ENCODE peak calls at places on chromosomes 5 and 9, in ten cellular contexts. N is GM19239; C is NCI-H460; P is T-helper 1 cell; V is NCI-H1105 treated with DMSO at 0.1 percent for 48 hours; Y is mesenteric fat pad; Z is ELF-1; L is fibroblast of pulmonary artery; S is activated CD4-positive, alpha-beta T cell treated with anti-CD3 and anti-CD28 coated beads, Interleukin-2, amount 50 U/mL, for 24 hours; H is AML-193. D is an unnamed sample.

GRCh38 chr9:104025945-104026344 is 68.2 kb upstream of the SMC2 start:
- DNase-seq in Y (no peak), Z (no peak), N (no peak), V (no peak), C (no peak), H (no peak), S (no peak), P (no peak), L (peak; percentile 8), D (no peak)

GRCh38 chr5:55636711-55637110 is 75.4 kb downstream of the SLC38A9 start:
- DNase-seq in P (no peak), S (no peak), H (no peak), C (no peak), Y (no peak), L (peak; percentile 55), V (no peak), Z (peak; percentile 32), N (no peak), D (no peak)

GRCh38 chr9:135523521-135524129 is 2.4 kb downstream of the LCN1 start:
- DNase-seq in V (no peak), S (no peak), N (no peak), C (no peak), L (no peak), H (no peak), P (no peak), Y (peak; percentile 79), Z (peak; percentile 34), D (no peak)

GRCh38 chr5:90947667-90948066 is 389.1 kb downstream of the ADGRV1 start:
- DNase-seq in Z (no peak), S (no peak), P (no peak), C (no peak), H (no peak), Y (no peak), V (no peak), N (no peak), L (no peak), D (no peak)

GRCh38 chr5:139650689-139651501 is 2.7 kb downstream of the CXXC5 start:
- DNase-seq in C (no peak), H (no peak), Z (peak; percentile 88), N (no peak), P (no peak), V (no peak), Y (no peak), S (no peak), L (no peak), D (no peak)

GRCh38 chr9:126952180-126952960 is 37.8 kb downstream of the RALGPS1 start:
- DNase-seq in Y (no peak), L (peak; percentile 52), S (no peak), C (no peak), Z (peak; percentile 40), N (no peak), H (no peak), P (no peak), V (no peak), D (no peak)

GRCh38 chr5:62093981-62094380 is 212.0 kb upstream of the KIF2A start:
- DNase-seq in V (peak; percentile 77), Y (no peak), P (no peak), N (no peak), S (no peak), H (no peak), L (peak; percentile 25), Z (peak; percentile 35), C (peak; percentile 7), D (no peak)

GRCh38 chr5:94903719-94904118 is 285.2 kb downstream of the SLF1 start:
- DNase-seq in Y (no peak), N (no peak), V (no peak), S (no peak), H (no peak), Z (no peak), P (no peak), L (no peak), C (no peak), D (no peak)

GRCh38 chr9:76310991-76311390 is 83.2 kb downstream of the RFK start:
- DNase-seq in P (no peak), L (no peak), V (no peak), C (no peak), Y (no peak), H (no peak), N (no peak), S (no peak), Z (no peak), D (no peak)

GRCh38 chr9:16206560-16206959 is 653.7 kb downstream of the CCDC171 start:
- DNase-seq in C (no peak), Y (no peak), S (no peak), V (no peak), Z (no peak), N (no peak), P (no peak), H (no peak), L (no peak), D (no peak)

GRCh38 chr9:123448247-123448646 is 92.2 kb downstream of the CRB2 start:
- DNase-seq in Y (peak; percentile 12), P (no peak), N (no peak), C (no peak), V (no peak), Z (no peak), H (no peak), S (no peak), L (no peak), D (no peak)

GRCh38 chr5:35939639-35940038 is 1.2 kb upstream of the CAPSL start:
- DNase-seq in C (no peak), H (peak; percentile 17), V (no peak), S (no peak), Y (no peak), N (no peak), Z (no peak), L (no peak), P (no peak), D (no peak)

GRCh38 chr5:109983135-109983534 is 293.4 kb downstream of the MAN2A1 start:
- DNase-seq in P (no peak), H (no peak), V (no peak), C (no peak), L (no peak), N (no peak), S (no peak), Y (no peak), Z (no peak), D (no peak)

GRCh38 chr5:114658179-114658578 is 296.3 kb downstream of the KCNN2 start:
- DNase-seq in C (no peak), H (no peak), S (no peak), Z (peak; percentile 47), Y (no peak), N (no peak), P (no peak), L (no peak), V (no peak), D (no peak)

GRCh38 chr9:78539904-78540303 is 243.0 kb downstream of the PSAT1 start:
- DNase-seq in C (no peak), N (no peak), S (no peak), L (peak; percentile 7), V (no peak), H (no peak), Z (no peak), P (no peak), Y (no peak), D (no peak)

GRCh38 chr9:20646656-20647055 is 24.4 kb upstream of the MLLT3 start:
- DNase-seq in H (no peak), Z (no peak), P (no peak), Y (no peak), S (no peak), V (no peak), N (no peak), L (no peak), C (no peak), D (no peak)

GRCh38 chr9:121024237-121024636 is 25.8 kb downstream of the C5 start:
- DNase-seq in Y (no peak), C (no peak), H (no peak), V (no peak), P (no peak), L (no peak), S (no peak), N (no peak), Z (no peak), D (peak; percentile 23)

GRCh38 chr5:35651002-35651756 is 33.5 kb downstream of the SPEF2 start:
- DNase-seq in Y (no peak), L (peak; percentile 38), Z (peak; percentile 14), S (no peak), V (peak; percentile 2), P (peak; percentile 51), H (peak; percentile 60), C (peak; percentile 6), N (no peak), D (no peak)

GRCh38 chr9:129496187-129497063 is 124.5 kb downstream of the C9orf50 start:
- DNase-seq in P (peak; percentile 62), L (peak; percentile 96), N (no peak), S (peak; percentile 68), C (peak; percentile 91), V (peak; percentile 83), Y (peak; percentile 98), H (peak; percentile 55), Z (peak; percentile 94), D (no peak)

GRCh38 chr9:110214553-110214952 is 6.6 kb upstream of the C9orf152 start:
- DNase-seq in P (no peak), H (no peak), V (no peak), C (no peak), S (no peak), Z (no peak), Y (no peak), N (no peak), L (no peak), D (no peak)

GRCh38 chr9:129930743-129931142 is 95.5 kb downstream of the USP20 start:
- DNase-seq in V (no peak), H (no peak), Y (no peak), N (no peak), Z (no peak), S (no peak), P (no peak), C (no peak), L (no peak), D (no peak)

GRCh38 chr5:71703941-71704340 is 15.1 kb upstream of the CARTPT start:
- DNase-seq in N (no peak), H (no peak), S (no peak), V (no peak), L (no peak), Y (no peak), Z (peak; percentile 69), C (no peak), P (no peak), D (no peak)

GRCh38 chr5:158382473-158382872 is 523.5 kb upstream of the CLINT1 start:
- DNase-seq in Y (no peak), C (peak; percentile 29), P (no peak), V (no peak), S (no peak), H (peak; percentile 74), N (no peak), Z (peak; percentile 64), L (peak; percentile 94), D (no peak)

GRCh38 chr5:157549283-157549629 is 26.3 kb downstream of the ADAM19 start:
- DNase-seq in L (no peak), Z (no peak), Y (no peak), P (no peak), C (no peak), S (no peak), N (no peak), V (no peak), H (no peak), D (no peak)

GRCh38 chr5:75243100-75243499 is 6.4 kb upstream of the ANKRD31 start:
- DNase-seq in N (no peak), S (no peak), V (no peak), P (no peak), C (no peak), Y (no peak), Z (no peak), L (no peak), H (no peak), D (no peak)